ENCODE peak calls at places on chromosomes 1 and 21, in five cellular contexts. N is A549, Q is HepG2, J is K562, K is GM12878. P is an unnamed sample.

GRCh38 chr1:29697391-29697780 is 461.1 kb downstream of the PTPRU start:
- DNase-seq in Q (no peak), N (no peak), J (no peak), K (no peak), P (no peak)

GRCh38 chr1:13754510-13755103 is 54.6 kb downstream of the PRDM2 start:
- DNase-seq in N (no peak), J (no peak), K (no peak), Q (no peak), P (no peak)

GRCh38 chr21:45078371-45078770 is 4.0 kb downstream of the ADARB1 start:
- DNase-seq in N (no peak), J (no peak), Q (no peak), K (no peak), P (no peak)

GRCh38 chr1:65952692-65953091 is 160.0 kb downstream of the PDE4B start:
- DNase-seq in K (no peak), N (no peak), J (no peak), Q (no peak), P (no peak)

GRCh38 chr1:22319608-22320007 is 132.0 kb upstream of the ZBTB40 start:
- DNase-seq in K (no peak), N (no peak), J (no peak), Q (no peak), P (no peak)

GRCh38 chr21:38773108-38774061 is 32.3 kb upstream of the ETS2 start:
- DNase-seq in J (no peak), Q (peak), N (peak), K (no peak), P (no peak)

GRCh38 chr21:21675601-21676000 is 677.4 kb downstream of the NCAM2 start:
- DNase-seq in K (no peak), N (no peak), J (no peak), Q (no peak), P (no peak)

GRCh38 chr1:2837316-2837715 is 35.8 kb upstream of the TTC34 start:
- DNase-seq in K (no peak), J (no peak), N (no peak), Q (no peak), P (no peak)

GRCh38 chr1:165928075-165928731 is 100.8 kb downstream of the UCK2 start:
- DNase-seq in K (no peak), Q (peak), N (peak), J (peak), P (peak)

GRCh38 chr1:55970711-55971110 is 608.7 kb downstream of the PLPP3 start:
- DNase-seq in N (no peak), Q (no peak), J (no peak), K (no peak), P (no peak)

GRCh38 chr1:15508700-15509487 is 15.1 kb downstream of the CASP9 start:
- DNase-seq in Q (no peak), J (no peak), K (no peak), N (no peak), P (peak)

GRCh38 chr1:179793281-179793680 is 50.2 kb downstream of the FAM163A start:
- DNase-seq in Q (no peak), J (no peak), N (no peak), K (no peak), P (no peak)

GRCh38 chr1:54982739-54983138 is 2.3 kb downstream of the TMEM61 start:
- DNase-seq in Q (peak), K (no peak), J (no peak), N (no peak), P (no peak)

GRCh38 chr1:219794085-219794743 is 134.1 kb downstream of the SLC30A10 start:
- DNase-seq in J (no peak), Q (no peak), N (no peak), K (peak), P (no peak)

GRCh38 chr1:207084701-207085180 is 3.9 kb upstream of the C4BPB start:
- DNase-seq in K (no peak), Q (peak), J (peak), N (peak), P (peak)
- TF ChIP-seq JUNB in K (no peak), Q (no peak), J (no peak), N (no peak), P (no peak)

GRCh38 chr1:221263831-221264767 is 384.9 kb downstream of the HLX start:
- DNase-seq in K (peak), Q (peak), N (peak), J (peak), P (peak)
- TF ChIP-seq JUNB in K (no peak), Q (no peak), N (no peak), J (no peak), P (no peak)

DNA sequence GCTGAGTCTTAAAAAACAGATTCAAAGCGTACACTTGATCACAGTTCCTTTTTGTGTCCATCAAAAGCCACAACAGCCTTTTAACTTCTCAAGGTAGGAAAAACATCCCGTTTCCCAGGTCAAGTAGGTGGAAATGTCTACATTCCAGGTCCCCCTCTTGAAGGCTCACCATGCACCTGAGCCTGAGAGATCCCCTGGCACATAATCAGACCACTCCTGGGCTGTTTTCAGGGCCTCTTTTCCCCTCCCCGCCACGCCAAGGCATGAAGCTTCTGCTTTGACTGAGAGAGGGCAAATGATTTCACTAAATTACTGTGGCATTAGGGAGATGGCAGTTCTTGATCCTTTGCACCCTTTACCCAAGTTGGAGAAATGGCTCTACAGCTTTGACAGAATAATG is 21.7 kb downstream of the CNN3 start:
- DNase-seq in J (no peak), K (no peak), N (no peak), Q (no peak), P (no peak)
- TF ChIP-seq JUNB in J (no peak), K (no peak), N (no peak), Q (no peak), P (no peak)

DNA sequence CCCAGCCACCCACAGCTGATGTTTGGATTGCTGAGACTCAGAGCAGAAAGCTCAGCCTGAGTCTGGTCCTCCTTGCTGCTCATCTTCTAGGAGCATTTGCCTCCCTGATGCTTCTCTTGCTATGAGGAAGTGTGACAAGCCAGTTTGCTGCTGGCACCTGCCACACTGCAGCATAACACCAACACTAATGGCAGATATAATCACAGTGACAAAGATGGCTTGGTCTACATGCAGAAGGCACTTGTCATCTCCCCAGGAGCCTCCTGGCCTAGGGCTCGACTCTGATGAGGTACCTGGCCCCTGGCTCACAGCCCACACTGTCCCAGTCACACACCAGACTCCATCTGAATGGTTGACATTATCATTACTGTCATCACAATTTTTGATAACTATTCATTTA is 13.9 kb upstream of the PSMB2 start:
- DNase-seq in Q (no peak), K (no peak), N (no peak), J (no peak), P (no peak)
- TF ChIP-seq JUNB in Q (no peak), K (no peak), N (no peak), J (no peak), P (no peak)

GRCh38 chr1:160811147-160811546 is 15.2 kb downstream of the LY9 start:
- DNase-seq in N (no peak), Q (no peak), J (no peak), K (no peak), P (no peak)
- TF ChIP-seq JUNB in N (no peak), Q (no peak), J (no peak), K (no peak), P (no peak)

GRCh38 chr1:40673452-40673851 is 8.0 kb upstream of the RIMS3 start:
- DNase-seq in Q (no peak), J (no peak), K (no peak), N (no peak), P (no peak)
- TF ChIP-seq JUNB in Q (no peak), J (no peak), K (no peak), N (no peak), P (no peak)

GRCh38 chr21:31218830-31219608 is 125.0 kb downstream of the TIAM1 start:
- DNase-seq in Q (no peak), J (no peak), K (no peak), N (no peak), P (no peak)
- TF ChIP-seq JUNB in Q (no peak), J (no peak), K (no peak), N (no peak), P (no peak)

GRCh38 chr1:44723064-44723463 is 7.9 kb downstream of the RNU5D-1 start:
- DNase-seq in Q (no peak), N (no peak), J (no peak), K (no peak), P (no peak)
- TF ChIP-seq JUNB in Q (no peak), N (no peak), J (no peak), K (no peak), P (no peak)

DNA sequence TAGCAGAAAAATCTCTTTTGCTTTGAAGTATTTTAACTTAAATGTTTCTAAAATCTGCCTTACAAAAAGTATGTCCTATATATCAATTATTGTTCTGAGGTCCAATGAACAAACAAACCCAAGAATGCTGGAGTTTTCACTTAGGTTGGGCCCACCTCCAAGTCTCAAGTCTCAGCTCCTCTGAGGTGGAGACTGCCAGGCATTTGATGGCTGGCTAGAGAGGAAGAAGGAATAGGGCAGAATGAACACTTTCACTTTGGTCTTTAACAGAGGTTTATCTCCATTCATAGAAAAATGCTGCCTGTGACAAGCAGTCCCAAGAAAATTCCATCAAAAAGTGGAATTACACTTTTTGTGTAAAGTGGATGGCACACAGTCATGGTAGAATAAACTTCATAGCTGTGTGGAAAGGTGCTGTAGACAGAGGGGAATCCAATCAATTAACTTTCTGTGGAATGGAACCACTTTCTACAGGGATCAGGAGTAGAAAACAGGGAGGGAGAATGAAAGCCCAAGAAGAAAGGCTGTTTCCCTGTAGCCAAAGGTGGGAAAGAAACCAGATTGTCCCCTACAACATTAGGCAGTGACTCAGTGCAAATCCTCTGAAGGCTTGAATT is 349.4 kb upstream of the RUNX1 start:
- DNase-seq in J (peak), N (no peak), K (no peak), Q (no peak), P (no peak)
- TF ChIP-seq JUNB in J (no peak), N (no peak), K (no peak), Q (no peak), P (no peak)

GRCh38 chr1:203644661-203645510 is 18.3 kb downstream of the ATP2B4 start:
- DNase-seq in N (no peak), J (no peak), Q (no peak), K (no peak), P (no peak)

GRCh38 chr1:203645996-203646395 is 19.4 kb downstream of the ATP2B4 start:
- DNase-seq in K (no peak), N (no peak), Q (no peak), J (no peak), P (no peak)

GRCh38 chr1:203640723-203641523 is 14.3 kb downstream of the ATP2B4 start:
- DNase-seq in Q (no peak), K (no peak), J (peak), N (no peak), P (no peak)

GRCh38 chr1:203644191-203644590 is 17.6 kb downstream of the ATP2B4 start:
- DNase-seq in N (no peak), K (no peak), J (no peak), Q (no peak), P (no peak)

GRCh38 chr1:203643213-203644045 is 16.8 kb downstream of the ATP2B4 start:
- DNase-seq in J (no peak), N (no peak), Q (no peak), K (no peak), P (no peak)
- TF ChIP-seq JUNB in J (no peak), N (no peak), Q (no peak), K (no peak), P (no peak)

P was measured in GM23338.